ENCODE peak calls at places on chromosome 4, in eight cellular contexts. G is kidney epithelial cell, H is K562, P is gastrocnemius medialis, I is glutamatergic neuron, B is dermis microvascular lymphatic vessel endothelial cell, L is GM23248, Q is suprapubic skin. X is an unnamed sample.

GRCh38 chr4:85741921-85742591 is 267.1 kb downstream of the ARHGAP24 start:
- DNase-seq in G (no peak), H (no peak), P (no peak), I (peak), B (no peak), L (no peak), Q (no peak), X (no peak)

GRCh38 chr4:105765690-105766407 is 57.3 kb downstream of the GSTCD start:
- DNase-seq in G (peak), H (no peak), P (peak), I (no peak), B (peak), L (peak), Q (no peak), X (no peak)

GRCh38 chr4:104763554-104764210 is 269.0 kb upstream of the CXXC4 start:
- DNase-seq in G (no peak), H (no peak), P (no peak), I (peak), B (no peak), L (no peak), Q (no peak), X (no peak)

GRCh38 chr4:104818579-104818978 is 323.9 kb upstream of the CXXC4 start:
- DNase-seq in G (no peak), H (no peak), P (no peak), I (no peak), B (no peak), L (no peak), Q (no peak), X (no peak)

GRCh38 chr4:61517144-61517543 is 317.0 kb downstream of the ADGRL3 start:
- DNase-seq in G (no peak), H (no peak), P (no peak), I (peak), B (no peak), L (no peak), Q (no peak), X (no peak)

GRCh38 chr4:57193996-57194675 is 84.0 kb upstream of the IGFBP7 start:
- DNase-seq in G (no peak), H (no peak), P (no peak), I (no peak), B (no peak), L (peak), Q (no peak), X (no peak)

GRCh38 chr4:164949448-164950118 is 27.9 kb downstream of the TRIM61 start:
- DNase-seq in G (no peak), H (no peak), P (no peak), I (no peak), B (no peak), L (peak), Q (no peak), X (no peak)

GRCh38 chr4:100288167-100288566 is 97.9 kb upstream of the DDIT4L start:
- DNase-seq in G (peak), H (no peak), P (no peak), I (no peak), B (peak), L (peak), Q (no peak), X (no peak)

GRCh38 chr4:37780444-37781133 is 45.9 kb upstream of the PGM2 start:
- DNase-seq in G (no peak), H (no peak), P (no peak), I (no peak), B (peak), L (peak), Q (no peak), X (no peak)

GRCh38 chr4:153916273-153916755 is 127.4 kb upstream of the SFRP2 start:
- DNase-seq in G (no peak), H (no peak), P (no peak), I (no peak), B (no peak), L (peak), Q (no peak), X (no peak)

GRCh38 chr4:73703320-73703719 is 37.0 kb upstream of the CXCL8 start:
- DNase-seq in G (no peak), H (peak), P (no peak), I (no peak), B (no peak), L (no peak), Q (no peak), X (no peak)

GRCh38 chr4:72546456-72546855 is 22.6 kb downstream of the ADAMTS3 start:
- DNase-seq in G (no peak), H (no peak), P (no peak), I (no peak), B (no peak), L (peak), Q (no peak), X (no peak)

GRCh38 chr4:126794363-126794762 is 838.4 kb upstream of the INTU start:
- DNase-seq in G (no peak), H (no peak), P (no peak), I (no peak), B (no peak), L (peak), Q (no peak), X (no peak)

GRCh38 chr4:185143596-185143969 is 517 bp downstream of the SLC25A4 start:
- DNase-seq in G (no peak), H (no peak), P (peak), I (peak), B (peak), L (peak), Q (no peak), X (no peak)

GRCh38 chr4:43103048-43103447 is 210.5 kb downstream of the GRXCR1 start:
- DNase-seq in G (no peak), H (no peak), P (no peak), I (no peak), B (no peak), L (no peak), Q (no peak), X (no peak)

GRCh38 chr4:52619591-52619931 is 39.5 kb downstream of the USP46 start:
- DNase-seq in G (no peak), H (no peak), P (no peak), I (no peak), B (no peak), L (no peak), Q (no peak), X (no peak)

GRCh38 chr4:55303818-55304217 is 42.2 kb upstream of the SRD5A3 start:
- DNase-seq in G (peak), H (no peak), P (no peak), I (no peak), B (peak), L (peak), Q (no peak), X (no peak)

GRCh38 chr4:99763635-99764101 is 53.0 kb upstream of the DAPP1 start:
- DNase-seq in G (peak), H (no peak), P (no peak), I (no peak), B (peak), L (peak), Q (no peak), X (no peak)

GRCh38 chr4:105145913-105146285 is 777 bp upstream of the TET2 start:
- DNase-seq in G (no peak), H (no peak), P (no peak), I (no peak), B (peak), L (no peak), Q (peak), X (no peak)

GRCh38 chr4:118905546-118905945 is 16.9 kb downstream of the SYNPO2 start:
- DNase-seq in G (no peak), H (no peak), P (peak), I (no peak), B (peak), L (peak), Q (no peak), X (no peak)

GRCh38 chr4:1488357-1488756 is 82.1 kb upstream of the NKX1-1 start:
- DNase-seq in G (no peak), H (no peak), P (no peak), I (no peak), B (no peak), L (no peak), Q (no peak), X (no peak)

GRCh38 chr4:90841676-90842075 is 714.5 kb downstream of the CCSER1 start:
- DNase-seq in G (no peak), H (no peak), P (no peak), I (no peak), B (peak), L (no peak), Q (no peak), X (no peak)

GRCh38 chr4:141413366-141413765 is 192.7 kb downstream of the ZNF330 start:
- DNase-seq in G (no peak), H (no peak), P (no peak), I (no peak), B (no peak), L (no peak), Q (no peak), X (no peak)

X was measured in right atrium auricular region.